ENCODE peak calls at places on chromosome 17, in eight cellular contexts. M is right atrium auricular region; J is heart right ventricle; N is A549; I is fibroblast of lung; V is suprapubic skin; Y is ascending aorta; B is CD8-positive, alpha-beta T cell. C is an unnamed sample.

GRCh38 chr17:40839194-40839593 is 16.8 kb upstream of the KRT10 start:
- DNase-seq in I (no peak), N (no peak), J (no peak), Y (no peak), B (no peak), V (no peak), M (no peak), C (no peak)

GRCh38 chr17:21108651-21109050 is 18.1 kb upstream of the DHRS7B start:
- DNase-seq in I (no peak), V (no peak), Y (no peak), M (no peak), J (no peak), B (no peak), N (no peak), C (no peak)

GRCh38 chr17:67503184-67503583 is 126.1 kb downstream of the PITPNC1 start:
- DNase-seq in M (no peak), J (no peak), V (no peak), N (peak; percentile 44), I (no peak), B (no peak), Y (no peak), C (no peak)

GRCh38 chr17:82196273-82196672 is 16.4 kb downstream of the CCDC57 start:
- DNase-seq in Y (no peak), M (no peak), B (no peak), V (no peak), J (no peak), I (no peak), N (no peak), C (no peak)

GRCh38 chr17:2400474-2400866 is 390 bp downstream of the MNT start:
- DNase-seq in V (no peak), N (peak; percentile 69), M (no peak), J (peak; percentile 59), Y (no peak), I (no peak), B (peak; percentile 37), C (peak; percentile 79)

GRCh38 chr17:60065867-60066266 is 12.9 kb downstream of the HEATR6 start:
- DNase-seq in Y (no peak), B (no peak), V (no peak), I (no peak), J (no peak), M (no peak), N (no peak), C (no peak)

GRCh38 chr17:4789701-4789950 is 862 bp downstream of the GLTPD2 start:
- DNase-seq in M (no peak), I (no peak), J (no peak), B (no peak), Y (no peak), V (no peak), N (no peak), C (no peak)

GRCh38 chr17:40399185-40399584 is 18.5 kb downstream of the TOP2A start:
- DNase-seq in I (peak; percentile 84), J (no peak), B (no peak), Y (no peak), M (no peak), V (no peak), N (peak; percentile 78), C (no peak)

GRCh38 chr17:5557485-5557884 is 26.8 kb downstream of the NLRP1 start:
- DNase-seq in J (no peak), V (no peak), B (no peak), Y (no peak), M (no peak), N (no peak), I (peak; percentile 51), C (no peak)

GRCh38 chr17:59623151-59623550 is 3.5 kb downstream of the CLTC start:
- DNase-seq in V (no peak), N (no peak), B (no peak), J (no peak), I (no peak), M (no peak), Y (no peak), C (no peak)

GRCh38 chr17:64216385-64217248 is 46.4 kb downstream of the TEX2 start:
- DNase-seq in I (peak; percentile 51), B (no peak), V (no peak), M (no peak), J (peak; percentile 50), N (no peak), Y (no peak), C (no peak)

GRCh38 chr17:79788989-79789942 is 7.6 kb downstream of the CBX8 start:
- DNase-seq in M (no peak), N (no peak), B (no peak), Y (no peak), V (no peak), I (no peak), J (no peak), C (peak; percentile 75)
- TF ChIP-seq CTCF in M (no peak), N (no peak), B (no peak), Y (no peak), V (no peak), I (no peak), J (no peak), C (no peak)

DNA sequence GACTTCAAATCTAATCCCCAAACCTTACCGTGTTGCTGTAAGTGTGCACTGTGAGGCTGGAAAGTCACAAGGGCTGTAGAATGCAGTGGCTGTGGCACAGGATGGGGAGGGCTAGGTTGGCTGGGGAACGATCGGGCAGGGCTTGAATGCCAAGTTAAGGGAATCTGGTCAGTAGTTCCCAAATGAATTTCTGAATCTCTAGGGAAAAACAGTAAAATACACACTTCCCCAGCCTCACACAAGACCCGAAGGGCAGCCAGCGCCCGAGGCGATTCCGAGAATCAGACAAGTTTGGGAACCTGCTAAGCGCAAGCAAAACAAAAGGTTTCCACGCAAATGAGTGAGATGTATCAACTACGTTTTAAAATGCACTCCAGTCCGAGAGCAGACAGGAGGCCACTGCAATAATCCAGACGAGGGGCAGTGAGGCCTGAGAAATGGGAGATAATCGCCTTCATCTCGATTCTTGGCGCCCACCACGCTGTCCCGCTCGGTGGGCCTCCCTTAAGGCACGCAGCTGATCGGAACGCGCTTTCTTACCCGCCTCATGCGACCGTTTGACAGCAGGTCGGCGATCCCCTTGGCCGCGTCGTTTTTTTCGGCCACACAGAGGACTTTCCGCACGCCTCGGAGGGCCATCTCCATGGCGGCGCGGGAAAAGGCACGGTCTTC is 599 bp downstream of the TOP3A start:
- DNase-seq in Y (no peak), B (no peak), N (no peak), J (peak; percentile 23), V (no peak), I (peak; percentile 9), M (no peak), C (no peak)
- H3K4me1 ChIP-seq in Y (peaks cover 9% of the 10 kb centered on the region), B (peaks cover 59% of the 10 kb centered on the region), N (peaks cover 39% of the 10 kb centered on the region), J (peaks cover 70% of the 10 kb centered on the region), V (peaks cover 63% of the 10 kb centered on the region), I (peaks cover 8% of the 10 kb centered on the region), M (no peaks in the 10 kb centered on the region), C (peaks cover 47% of the 10 kb centered on the region)

GRCh38 chr17:44549736-44550135 is 7.5 kb upstream of the FZD2 start:
- DNase-seq in B (no peak), J (no peak), M (no peak), Y (no peak), I (no peak), N (no peak), V (no peak), C (no peak)

GRCh38 chr17:44543905-44544523 is 13.3 kb upstream of the FZD2 start:
- DNase-seq in J (no peak), Y (no peak), V (no peak), B (no peak), M (no peak), N (no peak), I (peak; percentile 27), C (no peak)

GRCh38 chr17:44548714-44549230 is 8.5 kb upstream of the FZD2 start:
- DNase-seq in V (no peak), Y (no peak), M (no peak), J (no peak), N (no peak), B (no peak), I (no peak), C (no peak)

GRCh38 chr17:44546711-44547606 is 10.3 kb upstream of the FZD2 start:
- DNase-seq in V (no peak), J (no peak), I (peak; percentile 63), N (no peak), M (no peak), Y (no peak), B (no peak), C (no peak)

DNA sequence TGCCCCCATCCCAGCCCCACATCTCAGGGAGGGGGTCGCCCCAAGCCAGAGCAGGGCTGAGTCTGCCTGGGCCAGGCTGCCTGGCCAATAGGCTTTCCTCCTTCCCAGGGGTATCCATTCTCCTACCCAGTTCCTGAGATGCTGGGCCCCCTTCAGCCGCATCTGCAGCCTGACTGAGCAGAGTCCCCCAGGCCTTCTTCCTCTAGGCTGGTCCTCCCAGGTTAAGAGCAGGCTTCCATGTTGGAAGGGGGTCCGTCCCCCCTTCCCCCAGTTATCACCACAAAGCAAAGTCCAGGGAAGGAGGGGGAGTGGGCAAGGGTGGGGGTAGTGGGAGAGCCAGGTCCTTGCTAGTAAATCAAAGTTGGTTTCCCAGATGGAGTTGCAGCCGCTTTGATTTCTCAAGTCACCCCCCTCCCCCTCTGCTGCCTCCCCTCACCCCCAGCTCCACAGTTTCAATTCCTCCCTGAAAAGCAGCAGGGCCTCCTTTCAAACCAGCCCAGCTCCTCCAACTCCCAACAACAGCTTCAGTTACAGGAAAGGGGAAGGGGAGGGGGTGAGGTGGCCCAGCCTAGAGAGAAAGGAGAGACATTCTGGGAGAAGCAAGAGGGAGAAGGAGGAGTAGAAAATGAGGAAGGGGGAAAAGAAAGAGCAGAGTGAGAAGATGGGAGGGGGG is 9.5 kb upstream of the FZD2 start:
- DNase-seq in M (no peak), J (peak; percentile 17), Y (no peak), N (no peak), B (no peak), V (no peak), I (peak; percentile 43), C (no peak)
- H3K27ac ChIP-seq in M (no peak overlapping the region), J (no peak overlapping the region), Y (no peak overlapping the region), N (peak overlapping the region; percentile 93), B (no peak overlapping the region), V (peak overlapping the region; percentile 41), I (peak overlapping the region; percentile 75), C (peak overlapping the region; percentile 75)

GRCh38 chr17:79776378-79777165 is 1.4 kb upstream of the CBX2 start:
- DNase-seq in M (no peak), N (no peak), B (no peak), J (no peak), I (no peak), V (no peak), Y (no peak), C (no peak)

GRCh38 chr17:79774561-79774975 is 3.4 kb upstream of the CBX2 start:
- DNase-seq in B (no peak), V (no peak), M (no peak), I (no peak), J (no peak), Y (no peak), N (no peak), C (no peak)

GRCh38 chr17:79777166-79777843 is 643 bp upstream of the CBX2 start:
- DNase-seq in I (peak; percentile 67), M (no peak), Y (no peak), N (peak; percentile 73), J (peak; percentile 78), B (no peak), V (no peak), C (peak; percentile 87)

GRCh38 chr17:79777844-79778503 is at the start of gene CBX2:
- DNase-seq in J (peak; percentile 88), Y (no peak), I (peak; percentile 55), V (no peak), M (no peak), B (peak; percentile 71), N (peak; percentile 75), C (peak; percentile 83)

DNA sequence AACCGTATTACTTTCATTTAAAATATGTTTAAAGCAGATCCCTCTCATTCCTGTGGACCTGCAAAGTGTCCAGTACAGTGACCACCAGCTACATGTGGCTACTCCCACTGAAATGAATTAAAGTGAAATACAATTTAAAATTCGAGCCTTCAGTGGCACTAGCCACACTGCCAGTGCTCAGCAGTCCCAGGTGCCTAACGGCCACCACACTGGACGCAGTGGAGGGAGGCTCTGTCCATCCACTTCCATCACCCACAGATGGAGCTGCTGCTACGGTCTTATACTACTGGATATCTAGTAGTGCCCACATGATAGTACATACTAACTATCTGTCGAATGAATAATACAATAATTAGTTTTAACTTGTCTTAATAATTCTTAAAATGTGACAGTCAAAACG is 2.3 kb upstream of the CBX2 start:
- DNase-seq in J (no peak), I (no peak), N (no peak), B (no peak), M (no peak), V (no peak), Y (no peak), C (no peak)
- TF ChIP-seq CTCF in J (no peak), I (no peak), N (no peak), B (no peak), M (no peak), V (no peak), Y (no peak), C (no peak)

C was measured in left lung.